ENCODE peak calls at places on chromosomes 12 and 14, in six cellular contexts. P is GM12878, X is HepG2, L is K562, E is GM12891, A is H1. H is an unnamed sample.

GRCh38 chr14:90438841-90439240 is 42.0 kb downstream of the CALM1 start:
- DNase-seq in A (no peak), P (no peak), X (no peak), L (no peak), E (no peak), H (no peak)

GRCh38 chr14:23119362-23120327 is 590 bp upstream of the CEBPE start:
- DNase-seq in E (peak; percentile 59), A (no peak), X (no peak), L (no peak), P (no peak), H (peak; percentile 54)

GRCh38 chr12:76341436-76342030 is 6.7 kb downstream of the BBS10 start:
- DNase-seq in X (no peak), L (no peak), P (no peak), E (no peak), A (no peak), H (no peak)

GRCh38 chr12:133058203-133059125 is 21.2 kb downstream of the ZNF84 start:
- DNase-seq in L (no peak), E (no peak), A (no peak), P (no peak), X (no peak), H (no peak)

GRCh38 chr12:62643470-62643869 is 176.8 kb downstream of the MON2 start:
- DNase-seq in X (no peak), E (no peak), P (no peak), L (no peak), A (no peak), H (no peak)

GRCh38 chr12:121947966-121948365 is 29.6 kb downstream of the CFAP251 start:
- DNase-seq in E (no peak), L (no peak), P (no peak), A (no peak), X (no peak), H (no peak)

GRCh38 chr12:42568952-42569916 is 20.3 kb downstream of the PRICKLE1 start:
- DNase-seq in P (peak; percentile 38), X (peak; percentile 30), A (no peak), L (no peak), E (no peak), H (no peak)

GRCh38 chr14:101495827-101496778 is 65.2 kb upstream of the DIO3 start:
- DNase-seq in X (peak; percentile 9), P (no peak), E (no peak), L (no peak), A (peak; percentile 62), H (no peak)

GRCh38 chr14:22848391-22849164 is 12.2 kb downstream of the MMP14 start:
- DNase-seq in L (no peak), E (peak; percentile 32), X (no peak), A (peak; percentile 58), P (no peak), H (peak; percentile 38)

GRCh38 chr14:81450100-81450531 is 50.0 kb upstream of the STON2 start:
- DNase-seq in L (no peak), X (no peak), E (no peak), P (no peak), A (no peak), H (no peak)

GRCh38 chr12:7060353-7060954 is at the start of gene C1S:
- DNase-seq in A (peak; percentile 63), E (no peak), X (peak; percentile 93), P (no peak), L (peak; percentile 29), H (no peak)

GRCh38 chr12:116160196-116160595 is 117.3 kb downstream of the MED13L start:
- DNase-seq in X (no peak), E (no peak), P (no peak), A (no peak), L (no peak), H (no peak)

GRCh38 chr14:60164404-60164716 is 838 bp downstream of the DHRS7 start:
- DNase-seq in L (no peak), P (peak; percentile 39), E (no peak), A (no peak), X (peak; percentile 57), H (no peak)

GRCh38 chr12:98998697-98999299 is 353.7 kb downstream of the APAF1 start:
- DNase-seq in P (no peak), E (peak; percentile 11), A (no peak), L (peak; percentile 46), X (peak; percentile 21), H (no peak)

GRCh38 chr14:78764645-78765044 is 594.5 kb downstream of the NRXN3 start:
- DNase-seq in L (no peak), A (no peak), P (no peak), X (no peak), E (no peak), H (no peak)

GRCh38 chr12:123062682-123063426 is 82.4 kb downstream of the ARL6IP4 start:
- DNase-seq in P (no peak), E (no peak), A (no peak), X (peak; percentile 91), L (no peak), H (no peak)

GRCh38 chr12:40054554-40055226 is 51.2 kb downstream of the SLC2A13 start:
- DNase-seq in A (no peak), P (no peak), L (no peak), X (no peak), E (no peak), H (no peak)

GRCh38 chr12:1044697-1045096 is 53.7 kb downstream of the ERC1 start:
- DNase-seq in P (no peak), A (no peak), X (no peak), L (no peak), E (no peak), H (no peak)

GRCh38 chr12:122483969-122484368 is 16.8 kb downstream of the ZCCHC8 start:
- DNase-seq in X (no peak), L (no peak), A (no peak), E (no peak), P (no peak), H (no peak)

GRCh38 chr12:26647091-26647490 is 185.9 kb downstream of the ITPR2 start:
- DNase-seq in A (no peak), L (no peak), X (no peak), E (no peak), P (no peak), H (no peak)

GRCh38 chr12:26648584-26648983 is 184.4 kb downstream of the ITPR2 start:
- DNase-seq in P (no peak), A (no peak), E (no peak), L (no peak), X (no peak), H (no peak)

GRCh38 chr12:26648066-26648465 is 184.9 kb downstream of the ITPR2 start:
- DNase-seq in A (no peak), X (no peak), P (no peak), L (no peak), E (no peak), H (no peak)

GRCh38 chr12:26648999-26649398 is 184.0 kb downstream of the ITPR2 start:
- DNase-seq in X (no peak), E (no peak), P (no peak), A (no peak), L (no peak), H (no peak)

DNA sequence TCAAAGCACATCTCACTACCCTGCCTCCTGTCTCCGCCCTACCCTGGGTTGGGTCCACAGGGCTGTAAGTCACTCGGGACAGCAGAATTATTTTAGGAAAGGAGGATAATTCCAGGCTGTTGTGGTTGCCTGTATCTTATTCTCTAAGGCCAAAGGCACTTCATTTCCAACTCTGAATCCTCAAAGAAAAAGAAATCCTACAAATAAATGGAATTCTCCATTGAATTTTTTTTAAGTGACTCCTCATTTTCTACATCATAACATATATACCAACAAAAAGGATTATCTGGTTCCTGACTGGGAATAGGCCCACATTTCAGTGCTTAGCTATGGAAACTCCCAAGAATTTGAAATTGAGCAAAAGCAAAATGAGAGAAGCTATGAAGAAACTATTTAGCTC is 186.4 kb downstream of the ITPR2 start:
- DNase-seq in A (no peak), X (no peak), P (no peak), L (no peak), E (no peak), H (no peak)
- TF ChIP-seq TAF1 in A (no peak), X (no peak), P (no peak), L (no peak), E (no peak), H (no peak)

GRCh38 chr12:68403296-68403695 is 71.1 kb upstream of the MDM1 start:
- DNase-seq in E (no peak), L (no peak), X (no peak), A (no peak), P (no peak), H (no peak)

GRCh38 chr12:68403711-68404110 is 71.5 kb upstream of the MDM1 start:
- DNase-seq in E (no peak), P (no peak), A (no peak), X (no peak), L (no peak), H (no peak)

GRCh38 chr12:68402422-68402821 is 70.3 kb upstream of the MDM1 start:
- DNase-seq in P (no peak), L (no peak), X (no peak), E (no peak), A (no peak), H (no peak)

GRCh38 chr12:68406134-68406576 is 74.0 kb upstream of the MDM1 start:
- DNase-seq in E (no peak), L (no peak), P (no peak), A (peak; percentile 51), X (peak; percentile 10), H (no peak)

GRCh38 chr12:68405292-68405900 is 73.2 kb upstream of the MDM1 start:
- DNase-seq in L (no peak), E (no peak), P (no peak), A (no peak), X (no peak), H (no peak)
- TF ChIP-seq POLR2A in L (no peak), E (no peak), P (no peak), A (no peak), X (no peak), H (no peak)

DNA sequence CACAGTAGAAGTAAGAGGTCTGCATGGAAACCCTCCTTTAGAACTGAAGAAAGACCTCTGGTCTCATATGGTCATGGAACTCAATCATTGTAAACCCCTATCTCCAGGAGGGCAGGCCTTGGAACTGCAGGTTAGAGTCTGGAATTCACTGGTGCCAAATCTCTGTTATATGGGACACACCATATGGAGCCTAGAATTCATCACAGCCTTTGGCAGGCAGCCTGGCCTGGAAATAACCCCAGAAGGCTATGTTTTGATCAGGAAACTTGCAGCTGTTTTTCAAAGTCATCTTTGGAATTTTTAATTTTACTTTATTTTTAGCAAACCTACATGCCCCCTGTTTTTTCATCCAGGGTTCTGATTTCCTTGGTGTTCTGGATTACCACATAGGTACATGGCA is 339.3 kb upstream of the TBX3 start:
- DNase-seq in L (no peak), X (no peak), A (no peak), E (no peak), P (no peak), H (no peak)
- TF ChIP-seq TAF1 in L (no peak), X (no peak), A (no peak), E (no peak), P (no peak), H (no peak)

GRCh38 chr12:50964432-50964831 is 12.1 kb downstream of the HIGD1C start:
- DNase-seq in X (no peak), A (no peak), E (no peak), P (no peak), L (no peak), H (no peak)
- TF ChIP-seq POLR2A in X (no peak), A (no peak), E (no peak), P (no peak), L (no peak), H (no peak)

H was measured in GM12892.